ENCODE peak calls at places on chromosome 7, in six cellular contexts. N, A, U, I, Y and F are unnamed samples.

GRCh38 chr7:88386757-88387156 is 80.1 kb upstream of the STEAP4 start:
- DNase-seq in I (no peak), N (no peak), U (no peak), Y (no peak), A (no peak), F (no peak)

GRCh38 chr7:15557686-15558085 is 4.1 kb downstream of the AGMO start:
- DNase-seq in I (no peak), Y (no peak), U (no peak), N (no peak), A (no peak), F (no peak)

GRCh38 chr7:88669913-88670312 is 89.6 kb upstream of the ZNF804B start:
- DNase-seq in Y (no peak), N (no peak), I (no peak), A (no peak), U (no peak), F (no peak)

GRCh38 chr7:150450491-150450992 is at the start of gene GIMAP8:
- DNase-seq in N (no peak), A (peak; percentile 73), Y (no peak), U (no peak), I (no peak), F (no peak)

GRCh38 chr7:47039089-47039648 is 542.7 kb downstream of the TNS3 start:
- DNase-seq in I (no peak), Y (no peak), U (no peak), N (no peak), A (no peak), F (no peak)

GRCh38 chr7:36486336-36486735 is 96.7 kb downstream of the ANLN start:
- DNase-seq in I (no peak), Y (no peak), U (no peak), N (no peak), A (no peak), F (no peak)

GRCh38 chr7:96648784-96649183 is 60.9 kb downstream of the SEM1 start:
- DNase-seq in U (no peak), A (no peak), N (no peak), I (peak; percentile 13), Y (no peak), F (no peak)

GRCh38 chr7:116380030-116380429 is 119.5 kb upstream of the CAV2 start:
- DNase-seq in A (no peak), I (no peak), U (peak; percentile 79), N (no peak), Y (no peak), F (no peak)

GRCh38 chr7:48046458-48046857 is 11.1 kb downstream of the C7orf57 start:
- DNase-seq in Y (no peak), I (no peak), A (no peak), U (no peak), N (no peak), F (no peak)

GRCh38 chr7:98400538-98401427 is at the start of gene BAIAP2L1:
- DNase-seq in I (peak; percentile 98), N (peak; percentile 86), A (peak; percentile 95), Y (peak; percentile 39), U (peak; percentile 67), F (peak; percentile 99)

GRCh38 chr7:2896141-2896540 is 52.0 kb upstream of the GNA12 start:
- DNase-seq in I (no peak), U (no peak), A (no peak), Y (no peak), N (no peak), F (no peak)

GRCh38 chr7:30168800-30169584 is 34.2 kb downstream of the MTURN start:
- DNase-seq in Y (peak; percentile 88), U (peak; percentile 97), I (no peak), A (no peak), N (no peak), F (no peak)

GRCh38 chr7:127290801-127291361 is 38.1 kb upstream of the GRM8 start:
- DNase-seq in N (no peak), I (no peak), U (peak; percentile 6), A (no peak), Y (no peak), F (no peak)

GRCh38 chr7:102834999-102835398 is 77.8 kb upstream of the LRRC17 start:
- DNase-seq in Y (peak; percentile 74), I (no peak), A (no peak), U (peak; percentile 90), N (no peak), F (no peak)

GRCh38 chr7:108086546-108086945 is 43.6 kb downstream of the LAMB4 start:
- DNase-seq in U (peak; percentile 27), I (no peak), Y (no peak), N (no peak), A (no peak), F (no peak)

GRCh38 chr7:40700653-40701475 is 566.1 kb downstream of the SUGCT start:
- DNase-seq in A (no peak), N (no peak), I (no peak), Y (no peak), U (peak; percentile 53), F (peak; percentile 58)

GRCh38 chr7:27774717-27775328 is 34.9 kb downstream of the TAX1BP1 start:
- DNase-seq in N (peak; percentile 34), Y (peak; percentile 21), U (peak; percentile 70), A (no peak), I (no peak), F (peak; percentile 59)

GRCh38 chr7:116317907-116318306 is 107.6 kb downstream of the TES start:
- DNase-seq in N (no peak), I (no peak), A (no peak), Y (no peak), U (no peak), F (no peak)